ENCODE peak calls at places on chromosome 18, in eight cellular contexts. One of them, this sample, is unnamed.

GRCh38 chr18:61988100-61988499 is 95.3 kb upstream of the RNF152 start:
- DNase-seq in GM20000: no peak
- DNase-seq in naive thymus-derived CD4-positive, alpha-beta T cell: no peak
- DNase-seq in stimulated activated CD4-positive, alpha-beta T cell treated with anti-CD3 and anti-CD28 coated beads, Interleukin-1b, Interleukin-23, amount 100 ng/mL, for 4 hours: no peak
- DNase-seq in HT-29: no peak
- DNase-seq in nephron progenitor cell: no peak
- DNase-seq in cardiac fibroblast: no peak
- DNase-seq in stimulated activated CD8-positive, alpha-beta memory T cell treated with anti-CD3 and anti-CD28 coated beads, Interleukin-4, amount 100 ng/mL, for 4 hours: no peak
- DNase-seq in this sample: no peak

GRCh38 chr18:73153271-73153670 is 285.5 kb upstream of the NETO1 start:
- DNase-seq in naive thymus-derived CD4-positive, alpha-beta T cell: no peak
- DNase-seq in HT-29: no peak
- DNase-seq in stimulated activated CD8-positive, alpha-beta memory T cell treated with anti-CD3 and anti-CD28 coated beads, Interleukin-4, amount 100 ng/mL, for 4 hours: no peak
- DNase-seq in cardiac fibroblast: peak
- DNase-seq in stimulated activated CD4-positive, alpha-beta T cell treated with anti-CD3 and anti-CD28 coated beads, Interleukin-1b, Interleukin-23, amount 100 ng/mL, for 4 hours: no peak
- DNase-seq in GM20000: no peak
- DNase-seq in nephron progenitor cell: no peak
- DNase-seq in this sample: no peak

GRCh38 chr18:10490401-10491289 is 35.2 kb upstream of the NAPG start:
- DNase-seq in GM20000: peak
- DNase-seq in nephron progenitor cell: no peak
- DNase-seq in stimulated activated CD8-positive, alpha-beta memory T cell treated with anti-CD3 and anti-CD28 coated beads, Interleukin-4, amount 100 ng/mL, for 4 hours: peak
- DNase-seq in HT-29: peak
- DNase-seq in naive thymus-derived CD4-positive, alpha-beta T cell: peak
- DNase-seq in cardiac fibroblast: no peak
- DNase-seq in stimulated activated CD4-positive, alpha-beta T cell treated with anti-CD3 and anti-CD28 coated beads, Interleukin-1b, Interleukin-23, amount 100 ng/mL, for 4 hours: peak
- DNase-seq in this sample: no peak

GRCh38 chr18:75530548-75531211 is 103.2 kb upstream of the SMIM21 start:
- DNase-seq in HT-29: no peak
- DNase-seq in cardiac fibroblast: peak
- DNase-seq in naive thymus-derived CD4-positive, alpha-beta T cell: no peak
- DNase-seq in stimulated activated CD8-positive, alpha-beta memory T cell treated with anti-CD3 and anti-CD28 coated beads, Interleukin-4, amount 100 ng/mL, for 4 hours: no peak
- DNase-seq in stimulated activated CD4-positive, alpha-beta T cell treated with anti-CD3 and anti-CD28 coated beads, Interleukin-1b, Interleukin-23, amount 100 ng/mL, for 4 hours: no peak
- DNase-seq in GM20000: no peak
- DNase-seq in nephron progenitor cell: no peak
- DNase-seq in this sample: no peak

GRCh38 chr18:56173542-56174220 is 464.7 kb downstream of the TXNL1 start:
- DNase-seq in nephron progenitor cell: no peak
- DNase-seq in cardiac fibroblast: no peak
- DNase-seq in HT-29: no peak
- DNase-seq in stimulated activated CD8-positive, alpha-beta memory T cell treated with anti-CD3 and anti-CD28 coated beads, Interleukin-4, amount 100 ng/mL, for 4 hours: no peak
- DNase-seq in GM20000: no peak
- DNase-seq in stimulated activated CD4-positive, alpha-beta T cell treated with anti-CD3 and anti-CD28 coated beads, Interleukin-1b, Interleukin-23, amount 100 ng/mL, for 4 hours: no peak
- DNase-seq in naive thymus-derived CD4-positive, alpha-beta T cell: no peak
- DNase-seq in this sample: no peak

GRCh38 chr18:68263481-68263880 is 451.4 kb downstream of the TMX3 start:
- DNase-seq in stimulated activated CD8-positive, alpha-beta memory T cell treated with anti-CD3 and anti-CD28 coated beads, Interleukin-4, amount 100 ng/mL, for 4 hours: no peak
- DNase-seq in cardiac fibroblast: peak
- DNase-seq in HT-29: no peak
- DNase-seq in stimulated activated CD4-positive, alpha-beta T cell treated with anti-CD3 and anti-CD28 coated beads, Interleukin-1b, Interleukin-23, amount 100 ng/mL, for 4 hours: no peak
- DNase-seq in nephron progenitor cell: no peak
- DNase-seq in GM20000: no peak
- DNase-seq in naive thymus-derived CD4-positive, alpha-beta T cell: no peak
- DNase-seq in this sample: no peak

GRCh38 chr18:10197097-10197496 is 257.3 kb upstream of the APCDD1 start:
- DNase-seq in GM20000: no peak
- DNase-seq in stimulated activated CD4-positive, alpha-beta T cell treated with anti-CD3 and anti-CD28 coated beads, Interleukin-1b, Interleukin-23, amount 100 ng/mL, for 4 hours: no peak
- DNase-seq in nephron progenitor cell: no peak
- DNase-seq in naive thymus-derived CD4-positive, alpha-beta T cell: no peak
- DNase-seq in cardiac fibroblast: peak
- DNase-seq in stimulated activated CD8-positive, alpha-beta memory T cell treated with anti-CD3 and anti-CD28 coated beads, Interleukin-4, amount 100 ng/mL, for 4 hours: no peak
- DNase-seq in HT-29: peak
- DNase-seq in this sample: no peak

GRCh38 chr18:74113711-74114110 is 33.9 kb downstream of the FBXO15 start:
- DNase-seq in HT-29: no peak
- DNase-seq in stimulated activated CD4-positive, alpha-beta T cell treated with anti-CD3 and anti-CD28 coated beads, Interleukin-1b, Interleukin-23, amount 100 ng/mL, for 4 hours: no peak
- DNase-seq in stimulated activated CD8-positive, alpha-beta memory T cell treated with anti-CD3 and anti-CD28 coated beads, Interleukin-4, amount 100 ng/mL, for 4 hours: no peak
- DNase-seq in cardiac fibroblast: no peak
- DNase-seq in nephron progenitor cell: no peak
- DNase-seq in GM20000: no peak
- DNase-seq in naive thymus-derived CD4-positive, alpha-beta T cell: no peak
- DNase-seq in this sample: no peak

GRCh38 chr18:9232977-9233376 is 96.4 kb downstream of the ANKRD12 start:
- DNase-seq in HT-29: no peak
- DNase-seq in stimulated activated CD8-positive, alpha-beta memory T cell treated with anti-CD3 and anti-CD28 coated beads, Interleukin-4, amount 100 ng/mL, for 4 hours: no peak
- DNase-seq in nephron progenitor cell: no peak
- DNase-seq in cardiac fibroblast: no peak
- DNase-seq in GM20000: no peak
- DNase-seq in stimulated activated CD4-positive, alpha-beta T cell treated with anti-CD3 and anti-CD28 coated beads, Interleukin-1b, Interleukin-23, amount 100 ng/mL, for 4 hours: no peak
- DNase-seq in naive thymus-derived CD4-positive, alpha-beta T cell: no peak
- DNase-seq in this sample: no peak

GRCh38 chr18:55477537-55478300 is 110.3 kb downstream of the TCF4 start:
- DNase-seq in naive thymus-derived CD4-positive, alpha-beta T cell: peak
- DNase-seq in HT-29: peak
- DNase-seq in stimulated activated CD8-positive, alpha-beta memory T cell treated with anti-CD3 and anti-CD28 coated beads, Interleukin-4, amount 100 ng/mL, for 4 hours: no peak
- DNase-seq in nephron progenitor cell: no peak
- DNase-seq in cardiac fibroblast: peak
- DNase-seq in stimulated activated CD4-positive, alpha-beta T cell treated with anti-CD3 and anti-CD28 coated beads, Interleukin-1b, Interleukin-23, amount 100 ng/mL, for 4 hours: no peak
- DNase-seq in GM20000: peak
- DNase-seq in this sample: peak

GRCh38 chr18:6868033-6868432 is 138.5 kb downstream of the ARHGAP28 start:
- DNase-seq in stimulated activated CD4-positive, alpha-beta T cell treated with anti-CD3 and anti-CD28 coated beads, Interleukin-1b, Interleukin-23, amount 100 ng/mL, for 4 hours: no peak
- DNase-seq in naive thymus-derived CD4-positive, alpha-beta T cell: no peak
- DNase-seq in cardiac fibroblast: no peak
- DNase-seq in stimulated activated CD8-positive, alpha-beta memory T cell treated with anti-CD3 and anti-CD28 coated beads, Interleukin-4, amount 100 ng/mL, for 4 hours: no peak
- DNase-seq in HT-29: no peak
- DNase-seq in GM20000: no peak
- DNase-seq in nephron progenitor cell: no peak
- DNase-seq in this sample: no peak

GRCh38 chr18:36442717-36443116 is 145.2 kb downstream of the FHOD3 start:
- DNase-seq in naive thymus-derived CD4-positive, alpha-beta T cell: no peak
- DNase-seq in HT-29: no peak
- DNase-seq in stimulated activated CD4-positive, alpha-beta T cell treated with anti-CD3 and anti-CD28 coated beads, Interleukin-1b, Interleukin-23, amount 100 ng/mL, for 4 hours: no peak
- DNase-seq in GM20000: no peak
- DNase-seq in cardiac fibroblast: no peak
- DNase-seq in stimulated activated CD8-positive, alpha-beta memory T cell treated with anti-CD3 and anti-CD28 coated beads, Interleukin-4, amount 100 ng/mL, for 4 hours: no peak
- DNase-seq in nephron progenitor cell: no peak
- DNase-seq in this sample: no peak

GRCh38 chr18:23244431-23244830 is 109.1 kb downstream of the CABLES1 start:
- DNase-seq in naive thymus-derived CD4-positive, alpha-beta T cell: no peak
- DNase-seq in stimulated activated CD8-positive, alpha-beta memory T cell treated with anti-CD3 and anti-CD28 coated beads, Interleukin-4, amount 100 ng/mL, for 4 hours: no peak
- DNase-seq in nephron progenitor cell: no peak
- DNase-seq in stimulated activated CD4-positive, alpha-beta T cell treated with anti-CD3 and anti-CD28 coated beads, Interleukin-1b, Interleukin-23, amount 100 ng/mL, for 4 hours: no peak
- DNase-seq in HT-29: no peak
- DNase-seq in cardiac fibroblast: no peak
- DNase-seq in GM20000: no peak
- DNase-seq in this sample: no peak

GRCh38 chr18:32922951-32923430 is 150.2 kb upstream of the KLHL14 start:
- DNase-seq in HT-29: no peak
- DNase-seq in naive thymus-derived CD4-positive, alpha-beta T cell: no peak
- DNase-seq in cardiac fibroblast: no peak
- DNase-seq in stimulated activated CD4-positive, alpha-beta T cell treated with anti-CD3 and anti-CD28 coated beads, Interleukin-1b, Interleukin-23, amount 100 ng/mL, for 4 hours: no peak
- DNase-seq in GM20000: no peak
- DNase-seq in stimulated activated CD8-positive, alpha-beta memory T cell treated with anti-CD3 and anti-CD28 coated beads, Interleukin-4, amount 100 ng/mL, for 4 hours: no peak
- DNase-seq in nephron progenitor cell: no peak
- DNase-seq in this sample: no peak

GRCh38 chr18:50706199-50706598 is 113.6 kb downstream of the MRO start:
- DNase-seq in stimulated activated CD8-positive, alpha-beta memory T cell treated with anti-CD3 and anti-CD28 coated beads, Interleukin-4, amount 100 ng/mL, for 4 hours: no peak
- DNase-seq in HT-29: no peak
- DNase-seq in stimulated activated CD4-positive, alpha-beta T cell treated with anti-CD3 and anti-CD28 coated beads, Interleukin-1b, Interleukin-23, amount 100 ng/mL, for 4 hours: no peak
- DNase-seq in nephron progenitor cell: no peak
- DNase-seq in naive thymus-derived CD4-positive, alpha-beta T cell: no peak
- DNase-seq in cardiac fibroblast: no peak
- DNase-seq in GM20000: no peak
- DNase-seq in this sample: no peak

GRCh38 chr18:66124394-66124793 is 373.6 kb downstream of the CDH7 start:
- DNase-seq in GM20000: no peak
- DNase-seq in stimulated activated CD4-positive, alpha-beta T cell treated with anti-CD3 and anti-CD28 coated beads, Interleukin-1b, Interleukin-23, amount 100 ng/mL, for 4 hours: no peak
- DNase-seq in cardiac fibroblast: peak
- DNase-seq in stimulated activated CD8-positive, alpha-beta memory T cell treated with anti-CD3 and anti-CD28 coated beads, Interleukin-4, amount 100 ng/mL, for 4 hours: no peak
- DNase-seq in naive thymus-derived CD4-positive, alpha-beta T cell: no peak
- DNase-seq in HT-29: peak
- DNase-seq in nephron progenitor cell: no peak
- DNase-seq in this sample: no peak

GRCh38 chr18:28040216-28040615 is 136.7 kb downstream of the CDH2 start:
- DNase-seq in cardiac fibroblast: no peak
- DNase-seq in naive thymus-derived CD4-positive, alpha-beta T cell: no peak
- DNase-seq in HT-29: no peak
- DNase-seq in stimulated activated CD8-positive, alpha-beta memory T cell treated with anti-CD3 and anti-CD28 coated beads, Interleukin-4, amount 100 ng/mL, for 4 hours: no peak
- DNase-seq in nephron progenitor cell: no peak
- DNase-seq in stimulated activated CD4-positive, alpha-beta T cell treated with anti-CD3 and anti-CD28 coated beads, Interleukin-1b, Interleukin-23, amount 100 ng/mL, for 4 hours: no peak
- DNase-seq in GM20000: no peak
- DNase-seq in this sample: no peak

GRCh38 chr18:24989760-24990547 is 362.0 kb downstream of the ZNF521 start:
- DNase-seq in naive thymus-derived CD4-positive, alpha-beta T cell: no peak
- DNase-seq in nephron progenitor cell: no peak
- DNase-seq in stimulated activated CD4-positive, alpha-beta T cell treated with anti-CD3 and anti-CD28 coated beads, Interleukin-1b, Interleukin-23, amount 100 ng/mL, for 4 hours: no peak
- DNase-seq in GM20000: no peak
- DNase-seq in HT-29: no peak
- DNase-seq in stimulated activated CD8-positive, alpha-beta memory T cell treated with anti-CD3 and anti-CD28 coated beads, Interleukin-4, amount 100 ng/mL, for 4 hours: no peak
- DNase-seq in cardiac fibroblast: no peak
- DNase-seq in this sample: no peak

GRCh38 chr18:2846241-2846637 is 567 bp upstream of the EMILIN2 start:
- DNase-seq in nephron progenitor cell: no peak
- DNase-seq in stimulated activated CD8-positive, alpha-beta memory T cell treated with anti-CD3 and anti-CD28 coated beads, Interleukin-4, amount 100 ng/mL, for 4 hours: no peak
- DNase-seq in naive thymus-derived CD4-positive, alpha-beta T cell: peak
- DNase-seq in stimulated activated CD4-positive, alpha-beta T cell treated with anti-CD3 and anti-CD28 coated beads, Interleukin-1b, Interleukin-23, amount 100 ng/mL, for 4 hours: no peak
- DNase-seq in HT-29: no peak
- DNase-seq in GM20000: peak
- DNase-seq in cardiac fibroblast: peak
- DNase-seq in this sample: no peak

GRCh38 chr18:22355069-22355468 is 62.6 kb downstream of the CTAGE1 start:
- DNase-seq in HT-29: no peak
- DNase-seq in naive thymus-derived CD4-positive, alpha-beta T cell: no peak
- DNase-seq in stimulated activated CD8-positive, alpha-beta memory T cell treated with anti-CD3 and anti-CD28 coated beads, Interleukin-4, amount 100 ng/mL, for 4 hours: no peak
- DNase-seq in nephron progenitor cell: no peak
- DNase-seq in stimulated activated CD4-positive, alpha-beta T cell treated with anti-CD3 and anti-CD28 coated beads, Interleukin-1b, Interleukin-23, amount 100 ng/mL, for 4 hours: no peak
- DNase-seq in GM20000: no peak
- DNase-seq in cardiac fibroblast: no peak
- DNase-seq in this sample: no peak

GRCh38 chr18:11994708-11995444 is 13.6 kb downstream of the IMPA2 start:
- DNase-seq in nephron progenitor cell: no peak
- DNase-seq in naive thymus-derived CD4-positive, alpha-beta T cell: no peak
- DNase-seq in stimulated activated CD4-positive, alpha-beta T cell treated with anti-CD3 and anti-CD28 coated beads, Interleukin-1b, Interleukin-23, amount 100 ng/mL, for 4 hours: no peak
- DNase-seq in cardiac fibroblast: peak
- DNase-seq in GM20000: no peak
- DNase-seq in HT-29: peak
- DNase-seq in stimulated activated CD8-positive, alpha-beta memory T cell treated with anti-CD3 and anti-CD28 coated beads, Interleukin-4, amount 100 ng/mL, for 4 hours: no peak
- DNase-seq in this sample: no peak

GRCh38 chr18:44803019-44803650 is 122.4 kb downstream of the SETBP1 start:
- DNase-seq in cardiac fibroblast: peak
- DNase-seq in GM20000: no peak
- DNase-seq in stimulated activated CD8-positive, alpha-beta memory T cell treated with anti-CD3 and anti-CD28 coated beads, Interleukin-4, amount 100 ng/mL, for 4 hours: no peak
- DNase-seq in naive thymus-derived CD4-positive, alpha-beta T cell: no peak
- DNase-seq in nephron progenitor cell: no peak
- DNase-seq in stimulated activated CD4-positive, alpha-beta T cell treated with anti-CD3 and anti-CD28 coated beads, Interleukin-1b, Interleukin-23, amount 100 ng/mL, for 4 hours: no peak
- DNase-seq in HT-29: no peak
- DNase-seq in this sample: peak

This sample was measured in ascending aorta.